ENCODE peak calls at places on chromosomes 7 and 10, in seven cellular contexts. O is A549; Z is lower lobe of right lung; Y is activated CD8-positive, alpha-beta memory T cell treated with anti-CD3 and anti-CD28 coated beads, Interleukin-2, amount 10 ng/mL, durations not matched to agents 7 days and 5 days; U is naive thymus-derived CD8-positive, alpha-beta T cell; G is SK-N-SH treated with all-trans-retinoic acid at 6 μM for 48 hours; M is heart right ventricle. V is an unnamed sample.

GRCh38 chr7:104963991-104964385 is 50.0 kb upstream of the KMT2E start:
- ATAC-seq in O (peak), Z (no peak), Y (no peak), U (no peak), G (no peak), M (no peak), V (no peak)

GRCh38 chr7:50156163-50156562 is 63.1 kb upstream of the ZPBP start:
- ATAC-seq in O (no peak), Z (no peak), Y (no peak), U (peak), G (no peak), M (no peak), V (no peak)

GRCh38 chr7:95686109-95686508 is 86.2 kb upstream of the DYNC1I1 start:
- ATAC-seq in O (peak), Z (peak), Y (no peak), U (no peak), G (peak), M (peak), V (peak)

GRCh38 chr10:70343712-70344111 is 38.7 kb downstream of the LRRC20 start:
- ATAC-seq in O (no peak), Z (no peak), Y (no peak), U (no peak), G (no peak), M (peak), V (no peak)

GRCh38 chr7:108080094-108080656 is 50.0 kb downstream of the LAMB4 start:
- ATAC-seq in O (no peak), Z (no peak), Y (no peak), U (no peak), G (peak), M (peak), V (no peak)

GRCh38 chr7:155789001-155789725 is 23.1 kb downstream of the SHH start:
- ATAC-seq in O (no peak), Z (no peak), Y (no peak), U (no peak), G (no peak), M (no peak), V (no peak)

GRCh38 chr7:151678227-151678604 is 158.5 kb upstream of the RHEB start:
- ATAC-seq in O (no peak), Z (no peak), Y (no peak), U (no peak), G (no peak), M (peak), V (no peak)

GRCh38 chr10:17557459-17557858 is 59.7 kb downstream of the HACD1 start:
- ATAC-seq in O (no peak), Z (no peak), Y (no peak), U (no peak), G (no peak), M (no peak), V (no peak)

V was measured in gastroesophageal sphincter.